ENCODE peak calls at places on chromosomes 1 and 21, in six cellular contexts. Y is GM19239; B is A549; O is heart right ventricle; G is activated CD4-positive, alpha-beta T cell treated with anti-CD3 and anti-CD28 coated beads for 24 hours; M is AG20443. P is an unnamed sample.

GRCh38 chr1:89022167-89022959 is at the start of gene GBP3:
- DNase-seq in O (no peak), G (no peak), Y (peak), B (no peak), M (peak), P (no peak)

GRCh38 chr1:8717148-8717547 is 100.3 kb downstream of the RERE start:
- DNase-seq in M (no peak), B (no peak), O (no peak), G (no peak), Y (no peak), P (no peak)

GRCh38 chr1:177525176-177525575 is 354.4 kb downstream of the BRINP2 start:
- DNase-seq in M (no peak), G (no peak), B (no peak), Y (no peak), O (no peak), P (no peak)

GRCh38 chr1:67784545-67785186 is 48.6 kb downstream of the GNG12 start:
- DNase-seq in G (no peak), B (no peak), O (no peak), M (no peak), Y (no peak), P (no peak)

GRCh38 chr21:28496517-28496916 is 496.2 kb downstream of the LTN1 start:
- DNase-seq in Y (no peak), M (no peak), O (no peak), G (no peak), B (no peak), P (no peak)

GRCh38 chr21:28639742-28640141 is 352.9 kb downstream of the LTN1 start:
- DNase-seq in G (no peak), B (no peak), M (peak), O (no peak), Y (no peak), P (no peak)

GRCh38 chr1:228919919-228920318 is 184.6 kb downstream of the RHOU start:
- DNase-seq in M (no peak), G (no peak), Y (no peak), O (no peak), B (no peak), P (no peak)

GRCh38 chr1:220928725-220929297 is 49.6 kb downstream of the HLX start:
- DNase-seq in Y (no peak), O (no peak), B (no peak), M (peak), G (no peak), P (no peak)

GRCh38 chr1:22273686-22274681 is 131.1 kb upstream of the WNT4 start:
- DNase-seq in G (no peak), Y (no peak), M (no peak), O (no peak), B (no peak), P (no peak)

GRCh38 chr1:46461017-46461808 is 28.4 kb upstream of the DMBX1 start:
- DNase-seq in B (no peak), Y (no peak), G (no peak), M (no peak), O (no peak), P (no peak)

GRCh38 chr21:46145840-46146691 is 9.3 kb downstream of the FTCD start:
- DNase-seq in M (no peak), B (no peak), O (peak), G (no peak), Y (no peak), P (no peak)

GRCh38 chr1:226549937-226550670 is 1.5 kb downstream of the STUM start:
- DNase-seq in M (peak), B (no peak), G (peak), Y (peak), O (peak), P (peak)

GRCh38 chr1:23904748-23905357 is 8.3 kb downstream of the CNR2 start:
- DNase-seq in G (no peak), Y (no peak), M (no peak), O (no peak), B (no peak), P (no peak)

GRCh38 chr1:74733616-74734484 is 898 bp downstream of the TYW3 start:
- DNase-seq in Y (peak), B (peak), M (peak), O (no peak), G (no peak), P (no peak)

GRCh38 chr1:113579256-113580018 is 179.8 kb downstream of the PHTF1 start:
- DNase-seq in M (peak), B (no peak), Y (no peak), G (no peak), O (no peak), P (no peak)

GRCh38 chr1:198254521-198254920 is 97.7 kb downstream of the NEK7 start:
- DNase-seq in O (no peak), Y (no peak), G (no peak), M (no peak), B (no peak), P (no peak)

GRCh38 chr1:108816049-108816882 is 40.6 kb downstream of the AKNAD1 start:
- DNase-seq in B (peak), G (no peak), Y (no peak), M (peak), O (peak), P (no peak)

GRCh38 chr1:5509664-5510452 is 482.4 kb downstream of the NPHP4 start:
- DNase-seq in G (peak), B (peak), O (peak), M (peak), Y (peak), P (peak)

GRCh38 chr21:36291509-36291908 is 28.5 kb upstream of the MORC3 start:
- DNase-seq in O (no peak), M (no peak), G (no peak), Y (no peak), B (no peak), P (no peak)

GRCh38 chr1:50358962-50359361 is 64.3 kb downstream of the DMRTA2 start:
- DNase-seq in M (no peak), G (no peak), O (no peak), B (no peak), Y (no peak), P (no peak)

GRCh38 chr1:174074757-174075156 is 52.6 kb upstream of the RC3H1 start:
- DNase-seq in G (no peak), O (no peak), M (no peak), Y (no peak), B (peak), P (no peak)